ENCODE peak calls at places on chromosomes 12 and 14, in six cellular contexts. N is psoas muscle, W is hypothalamus, Q is Daoy, Z is tibial artery, M is mucosa of gallbladder. C is an unnamed sample.

GRCh38 chr12:118337194-118337838 is 35.4 kb downstream of the TAOK3 start:
- DNase-seq in N (no peak), W (no peak), Q (no peak), Z (no peak), M (no peak), C (no peak)

GRCh38 chr14:34482463-34482862 is 20.4 kb upstream of the SPTSSA start:
- DNase-seq in N (no peak), W (no peak), Q (no peak), Z (no peak), M (no peak), C (no peak)

GRCh38 chr12:28247806-28248205 is 57.5 kb downstream of the CCDC91 start:
- DNase-seq in N (no peak), W (no peak), Q (no peak), Z (no peak), M (no peak), C (no peak)

GRCh38 chr14:70759398-70759797 is 49.9 kb downstream of the MAP3K9 start:
- DNase-seq in N (no peak), W (no peak), Q (no peak), Z (no peak), M (no peak), C (no peak)

GRCh38 chr12:123250471-123251383 is 17.5 kb downstream of the MTRFR start:
- DNase-seq in N (no peak), W (no peak), Q (peak; percentile 68), Z (no peak), M (peak; percentile 82), C (peak; percentile 69)

GRCh38 chr14:67285876-67286452 is 44.7 kb downstream of the PALS1 start:
- DNase-seq in N (no peak), W (no peak), Q (no peak), Z (no peak), M (no peak), C (peak; percentile 52)

GRCh38 chr12:121926874-121927706 is 8.7 kb downstream of the CFAP251 start:
- DNase-seq in N (no peak), W (no peak), Q (no peak), Z (no peak), M (no peak), C (no peak)

GRCh38 chr12:100862600-100863149 is 68.1 kb downstream of the ANO4 start:
- DNase-seq in N (no peak), W (no peak), Q (peak; percentile 9), Z (no peak), M (no peak), C (no peak)